ENCODE peak calls at places on chromosomes 5 and 9, in four cellular contexts. M, B, I and O are unnamed samples.

GRCh38 chr9:116155700-116156045 is 2.1 kb downstream of the PAPPA start:
- DNase-seq in I (no peak), B (no peak), M (no peak), O (no peak)

GRCh38 chr9:85036503-85036902 is 367.0 kb downstream of the NTRK2 start:
- DNase-seq in I (no peak), B (no peak), M (no peak), O (no peak)

GRCh38 chr9:37037744-37038640 is 3.9 kb upstream of the PAX5 start:
- DNase-seq in M (no peak), B (no peak), I (no peak), O (no peak)

GRCh38 chr5:77748160-77748559 is 28.0 kb downstream of the TBCA start:
- DNase-seq in I (no peak), M (no peak), B (no peak), O (no peak)

GRCh38 chr9:130175355-130175754 is 3.2 kb downstream of the NCS1 start:
- DNase-seq in I (no peak), M (no peak), B (no peak), O (no peak)

GRCh38 chr9:125990793-125991220 is 243.6 kb downstream of the PBX3 start:
- DNase-seq in B (no peak), I (no peak), M (no peak), O (no peak)

GRCh38 chr5:112024769-112025168 is 267.8 kb upstream of the NREP start:
- DNase-seq in B (no peak), I (no peak), M (no peak), O (no peak)

GRCh38 chr9:24698864-24699518 is 153.3 kb upstream of the IZUMO3 start:
- DNase-seq in B (no peak), I (no peak), M (no peak), O (no peak)

GRCh38 chr9:112874006-112874405 is 16.7 kb downstream of the SLC46A2 start:
- DNase-seq in M (no peak), I (no peak), B (no peak), O (no peak)

GRCh38 chr5:52579391-52579790 is 208.3 kb upstream of the ITGA1 start:
- DNase-seq in M (no peak), I (no peak), B (no peak), O (no peak)

GRCh38 chr5:127072861-127073846 is at the start of gene C5orf63:
- DNase-seq in M (peak; percentile 46), I (peak; percentile 28), B (no peak), O (peak; percentile 39)

GRCh38 chr5:81207009-81207408 is 26.1 kb upstream of the CKMT2 start:
- DNase-seq in I (no peak), B (no peak), M (no peak), O (no peak)

GRCh38 chr9:38228331-38229122 is 159.5 kb upstream of the SHB start:
- DNase-seq in I (no peak), M (no peak), B (no peak), O (no peak)